ENCODE peak calls at places on chromosomes 11 and 22, in ten cellular contexts. B, H, W, T, O, P, D, Z, K and S are unnamed samples.

GRCh38 chr11:68763181-68763721 is 11.9 kb upstream of the TESMIN start:
- DNase-seq in Z (no peak), O (peak), T (no peak), W (no peak), P (no peak), H (no peak), K (no peak), D (peak), B (no peak), S (no peak)

GRCh38 chr11:7600205-7600775 is 73.0 kb downstream of the CYB5R2 start:
- DNase-seq in B (peak), O (no peak), H (peak), K (no peak), P (peak), Z (no peak), T (no peak), D (no peak), W (no peak), S (no peak)

GRCh38 chr11:18768472-18768901 is 23.1 kb downstream of the PTPN5 start:
- DNase-seq in Z (no peak), D (no peak), O (peak), P (no peak), T (no peak), H (no peak), K (no peak), B (no peak), W (no peak), S (no peak)

GRCh38 chr22:40764743-40765441 is 54.3 kb downstream of the SLC25A17 start:
- DNase-seq in O (peak), T (no peak), D (no peak), Z (no peak), P (no peak), W (no peak), K (no peak), H (no peak), B (no peak), S (no peak)

GRCh38 chr22:35743466-35743865 is 25.8 kb downstream of the APOL5 start:
- DNase-seq in W (no peak), Z (no peak), T (no peak), P (no peak), O (no peak), K (no peak), B (no peak), H (no peak), D (no peak), S (no peak)

GRCh38 chr11:9956483-9956882 is 292.6 kb downstream of the SWAP70 start:
- DNase-seq in W (no peak), B (no peak), D (no peak), H (no peak), K (no peak), T (no peak), P (no peak), Z (no peak), O (no peak), S (no peak)

GRCh38 chr22:17655289-17655688 is 16.7 kb downstream of the BCL2L13 start:
- DNase-seq in Z (no peak), W (no peak), B (no peak), T (no peak), O (no peak), P (no peak), D (no peak), H (no peak), K (no peak), S (no peak)

GRCh38 chr22:49918911-49919881 is 762 bp downstream of the CRELD2 start:
- DNase-seq in B (no peak), Z (no peak), P (no peak), O (no peak), K (no peak), W (no peak), T (no peak), D (no peak), H (no peak), S (no peak)

GRCh38 chr22:25282671-25283561 is 63.5 kb downstream of the CRYBB2 start:
- DNase-seq in Z (no peak), W (no peak), P (no peak), T (no peak), O (no peak), D (peak), B (no peak), K (no peak), H (no peak), S (no peak)

GRCh38 chr22:46132830-46133587 is 17.3 kb upstream of the PPARA start:
- DNase-seq in D (no peak), H (no peak), O (no peak), K (no peak), W (no peak), B (no peak), P (no peak), T (no peak), Z (no peak), S (peak)

GRCh38 chr11:9838229-9838628 is 174.4 kb downstream of the SWAP70 start:
- DNase-seq in T (no peak), K (no peak), O (no peak), D (no peak), W (no peak), P (no peak), Z (no peak), B (no peak), H (no peak), S (no peak)

GRCh38 chr11:125337836-125338235 is 158.2 kb downstream of the FEZ1 start:
- DNase-seq in W (no peak), D (no peak), Z (no peak), K (no peak), P (no peak), O (no peak), B (no peak), T (no peak), H (no peak), S (no peak)

GRCh38 chr11:61193596-61193995 is 9.7 kb upstream of the PGA3 start:
- DNase-seq in W (no peak), P (no peak), K (no peak), B (no peak), T (no peak), O (no peak), H (no peak), D (no peak), Z (no peak), S (no peak)

GRCh38 chr11:64826062-64826461 is 15.7 kb upstream of the MEN1 start:
- DNase-seq in H (no peak), D (no peak), Z (no peak), K (no peak), B (no peak), P (no peak), W (no peak), O (no peak), T (no peak), S (no peak)

GRCh38 chr11:112961751-112962747 is 829 bp downstream of the NCAM1 start:
- DNase-seq in P (no peak), W (peak), O (no peak), H (peak), Z (no peak), B (peak), K (no peak), T (peak), D (peak), S (peak)

GRCh38 chr11:74409633-74410032 is 11.4 kb upstream of the PGM2L1 start:
- DNase-seq in K (no peak), W (no peak), T (no peak), D (no peak), Z (no peak), P (no peak), O (no peak), B (no peak), H (no peak), S (no peak)

GRCh38 chr22:17368727-17369552 is at the start of gene CECR2:
- DNase-seq in P (peak), H (peak), T (peak), D (peak), K (no peak), O (no peak), Z (no peak), B (peak), W (no peak), S (peak)

GRCh38 chr11:114612686-114613085 is 17.1 kb upstream of the NXPE4 start:
- DNase-seq in P (no peak), O (peak), Z (no peak), B (no peak), T (no peak), K (no peak), W (no peak), D (no peak), H (no peak), S (no peak)

GRCh38 chr22:50340157-50340879 is 2.8 kb upstream of the PPP6R2 start:
- DNase-seq in H (no peak), Z (no peak), K (peak), D (peak), P (no peak), W (no peak), O (peak), T (no peak), B (no peak), S (no peak)

GRCh38 chr22:30752771-30753170 is 58.1 kb downstream of the OSBP2 start:
- DNase-seq in O (no peak), P (no peak), D (no peak), B (no peak), T (no peak), H (no peak), Z (no peak), K (no peak), W (no peak), S (no peak)

GRCh38 chr11:80350541-80350940 is 909.7 kb upstream of the TENM4 start:
- DNase-seq in H (no peak), T (no peak), D (no peak), Z (no peak), B (no peak), O (no peak), K (no peak), P (no peak), W (no peak), S (no peak)

GRCh38 chr11:125468852-125469251 is 27.2 kb downstream of the FEZ1 start:
- DNase-seq in Z (no peak), W (no peak), K (no peak), O (no peak), B (no peak), P (no peak), H (no peak), D (no peak), T (no peak), S (no peak)

GRCh38 chr11:62146476-62147200 is 22.8 kb downstream of the INCENP start:
- DNase-seq in P (no peak), W (no peak), Z (no peak), T (no peak), K (no peak), B (no peak), D (no peak), H (no peak), O (no peak), S (no peak)

GRCh38 chr11:8011981-8012444 is 24.9 kb downstream of the EIF3F start:
- DNase-seq in K (peak), T (no peak), D (no peak), H (no peak), B (peak), O (no peak), P (no peak), Z (no peak), W (no peak), S (no peak)

GRCh38 chr11:117175104-117175503 is 3.4 kb upstream of the SIDT2 start:
- DNase-seq in D (no peak), O (no peak), K (no peak), W (no peak), H (no peak), Z (no peak), B (peak), T (no peak), P (no peak), S (no peak)

GRCh38 chr22:45218974-45219373 is 21.7 kb downstream of the KIAA0930 start:
- DNase-seq in O (peak), W (no peak), P (no peak), Z (no peak), H (no peak), D (no peak), T (no peak), K (no peak), B (no peak), S (no peak)